ENCODE peak calls at places on chromosome 10, in five cellular contexts. W, X, A, I and T are unnamed samples.

GRCh38 chr10:132595850-132596249 is 58.3 kb downstream of the INPP5A start:
- DNase-seq in W (peak), X (no peak), A (no peak), I (no peak), T (peak)

GRCh38 chr10:77795426-77796055 is 131.0 kb downstream of the DLG5 start:
- DNase-seq in W (no peak), X (no peak), A (no peak), I (no peak), T (no peak)

GRCh38 chr10:91587710-91588638 is 44.9 kb downstream of the PPP1R3C start:
- DNase-seq in W (peak), X (peak), A (peak), I (peak), T (peak)

GRCh38 chr10:112952282-112952991 is 2.4 kb downstream of the TCF7L2 start:
- DNase-seq in W (peak), X (no peak), A (peak), I (no peak), T (peak)

GRCh38 chr10:48931188-48931587 is 8.5 kb downstream of the LRRC18 start:
- DNase-seq in W (no peak), X (no peak), A (no peak), I (no peak), T (no peak)

GRCh38 chr10:6213257-6213905 is 10.6 kb downstream of the PFKFB3 start:
- DNase-seq in W (no peak), X (no peak), A (no peak), I (no peak), T (no peak)

GRCh38 chr10:16779375-16779774 is 37.8 kb downstream of the RSU1 start:
- DNase-seq in W (no peak), X (no peak), A (peak), I (no peak), T (no peak)

GRCh38 chr10:66752714-66753113 is 173.1 kb upstream of the LRRTM3 start:
- DNase-seq in W (peak), X (peak), A (no peak), I (no peak), T (peak)

GRCh38 chr10:45441791-45442190 is 67.8 kb downstream of the ALOX5 start:
- DNase-seq in W (no peak), X (no peak), A (no peak), I (no peak), T (no peak)

GRCh38 chr10:3895045-3895609 is 110.1 kb upstream of the KLF6 start:
- DNase-seq in W (no peak), X (no peak), A (peak), I (peak), T (peak)

GRCh38 chr10:3892440-3893101 is 107.6 kb upstream of the KLF6 start:
- DNase-seq in W (no peak), X (no peak), A (no peak), I (peak), T (peak)

GRCh38 chr10:3891396-3891795 is 106.4 kb upstream of the KLF6 start:
- DNase-seq in W (no peak), X (no peak), A (no peak), I (no peak), T (no peak)

GRCh38 chr10:3893102-3893473 is 108.1 kb upstream of the KLF6 start:
- DNase-seq in W (no peak), X (no peak), A (no peak), I (no peak), T (no peak)

DNA sequence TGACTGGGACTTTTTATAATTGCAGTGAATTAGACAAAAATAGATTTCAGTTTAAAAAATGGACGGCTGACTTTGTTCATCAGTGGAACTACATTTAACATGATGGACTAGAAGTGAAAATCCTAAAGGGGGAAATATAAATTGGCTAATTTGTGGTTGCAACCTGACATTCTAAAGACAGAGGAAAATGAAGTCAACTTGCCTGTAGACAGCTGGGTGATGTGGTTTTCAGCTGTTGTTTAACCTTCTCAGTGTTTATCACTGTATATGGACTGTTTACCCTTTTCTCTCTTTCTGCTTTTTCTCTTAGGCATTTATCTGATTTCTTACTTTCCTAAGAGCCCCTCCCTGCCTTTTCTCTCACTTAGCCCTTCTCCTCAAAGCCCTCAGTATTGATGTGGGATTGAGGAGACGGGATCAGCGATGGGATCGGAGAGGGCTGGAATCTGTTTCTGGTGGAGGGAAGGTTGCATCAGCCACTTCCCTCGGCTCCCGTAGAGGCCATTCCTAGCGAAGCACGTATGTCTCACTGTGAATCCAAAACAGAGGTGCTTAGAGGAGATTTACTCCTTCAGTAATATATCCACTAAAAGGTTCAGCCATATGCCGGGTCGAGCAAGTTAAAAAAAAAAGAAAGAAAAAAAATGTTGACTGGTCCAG is 109.0 kb upstream of the KLF6 start:
- DNase-seq in W (no peak), X (no peak), A (no peak), I (no peak), T (peak)
- TF ChIP-seq CTCF in W (no peak), X (no peak), A (no peak), I (no peak), T (no peak)

GRCh38 chr10:102064503-102064867 is 664 bp upstream of the HPS6 start:
- DNase-seq in W (no peak), X (no peak), A (no peak), I (no peak), T (no peak)
- H3K4me3 ChIP-seq in W (peak), X (peak), A (peak), I (no peak), T (no peak)

DNA sequence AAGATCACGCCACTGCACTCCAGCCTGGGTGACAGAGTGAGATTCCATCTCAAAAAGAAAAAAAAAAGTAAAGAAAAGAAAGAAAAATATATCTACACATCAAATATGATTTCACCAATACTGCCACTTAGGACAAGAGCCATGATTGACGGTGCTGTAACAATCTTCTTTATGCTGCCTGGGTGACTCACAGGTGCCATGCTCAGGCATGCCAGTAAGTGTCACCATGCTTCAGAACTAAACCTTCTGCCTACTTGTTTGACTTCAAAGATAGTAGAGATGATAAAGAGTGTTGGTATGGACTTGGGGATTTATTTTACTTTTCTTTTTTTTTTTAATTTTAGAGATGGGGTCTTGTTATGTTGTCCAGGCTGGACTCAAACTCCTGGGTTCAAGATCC is 33.6 kb upstream of the DNMBP start:
- DNase-seq in W (no peak), X (no peak), A (no peak), I (peak), T (no peak)
- TF ChIP-seq CTCF in W (no peak), X (no peak), A (no peak), I (no peak), T (no peak)

DNA sequence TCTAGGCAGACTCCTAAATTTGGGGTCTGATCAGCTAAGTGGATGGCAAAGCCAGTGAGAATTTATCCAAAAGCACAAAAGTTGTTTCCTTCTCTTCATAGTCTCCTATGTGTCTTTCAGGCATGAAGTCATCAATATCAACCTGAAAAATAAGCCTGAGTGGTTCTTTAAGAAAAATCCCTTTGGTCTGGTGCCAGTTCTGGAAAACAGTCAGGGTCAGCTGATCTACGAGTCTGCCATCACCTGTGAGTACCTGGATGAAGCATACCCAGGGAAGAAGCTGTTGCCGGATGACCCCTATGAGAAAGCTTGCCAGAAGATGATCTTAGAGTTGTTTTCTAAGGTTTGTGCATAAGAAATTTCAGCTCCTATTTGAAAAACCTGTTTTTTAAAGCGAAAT is 4.8 kb downstream of the GSTO1 start:
- DNase-seq in W (no peak), X (no peak), A (no peak), I (peak), T (no peak)
- H3K4me3 ChIP-seq in W (no peak), X (no peak), A (no peak), I (no peak), T (no peak)

DNA sequence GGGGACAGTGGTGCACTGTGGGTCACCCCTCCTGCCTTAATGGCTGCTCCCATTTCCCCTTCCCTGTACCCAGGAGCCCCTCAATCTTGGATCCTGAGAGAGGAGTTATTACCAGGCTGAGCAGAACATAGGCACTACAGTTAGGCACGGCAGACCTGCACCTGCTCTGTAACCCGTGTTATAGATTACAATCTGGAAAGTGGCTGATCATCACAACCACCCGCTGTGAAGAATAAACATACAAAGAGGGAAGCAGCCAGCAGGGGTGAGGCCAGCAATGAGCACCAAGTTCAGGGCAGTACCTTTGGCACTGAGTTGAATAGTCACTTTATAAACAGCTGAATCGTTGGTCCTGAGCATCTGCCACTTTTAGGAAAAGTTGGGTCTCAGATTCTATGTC is 1.7 kb downstream of the CDHR1 start:
- DNase-seq in W (no peak), X (no peak), A (no peak), I (no peak), T (no peak)
- TF ChIP-seq CTCF in W (no peak), X (no peak), A (no peak), I (no peak), T (no peak)

GRCh38 chr10:32961892-32962369 is 3.9 kb upstream of the ITGB1 start:
- DNase-seq in W (peak), X (peak), A (peak), I (peak), T (peak)
- H3K4me3 ChIP-seq in W (no peak), X (peak), A (no peak), I (no peak), T (no peak)